ENCODE peak calls at places on chromosome 6, in eight cellular contexts. D is posterior cingulate gyrus; I is A172; H is H54; A is omental fat pad; W is LoVo; K is posterior vena cava; Z is activated CD4-positive, CD25-positive, alpha-beta regulatory T cell treated with anti-CD3 and anti-CD28 coated beads, Interleukin-2, amount 50 U/mL, for 72 hours. E is an unnamed sample.

GRCh38 chr6:31829633-31830492 is 2.3 kb downstream of the HSPA1B start:
- DNase-seq in K (peak; percentile 72), W (no peak), I (peak; percentile 37), H (no peak), D (no peak), Z (no peak), A (no peak), E (no peak)

GRCh38 chr6:43070028-43070632 is 6.0 kb upstream of the PTK7 start:
- DNase-seq in H (peak; percentile 75), Z (no peak), A (no peak), I (peak; percentile 40), K (no peak), W (peak; percentile 29), D (no peak), E (peak; percentile 49)

GRCh38 chr6:40324206-40324605 is 263.0 kb downstream of the LRFN2 start:
- DNase-seq in W (no peak), H (no peak), A (no peak), D (no peak), I (no peak), Z (no peak), K (no peak), E (no peak)

GRCh38 chr6:113104546-113105325 is 752.4 kb upstream of the MARCKS start:
- DNase-seq in I (no peak), D (no peak), Z (no peak), K (no peak), H (no peak), W (no peak), A (no peak), E (no peak)

GRCh38 chr6:133408543-133408942 is 167.4 kb downstream of the EYA4 start:
- DNase-seq in K (no peak), Z (no peak), A (no peak), H (no peak), D (no peak), I (no peak), W (no peak), E (no peak)

GRCh38 chr6:33613794-33614166 is 7.3 kb upstream of the ITPR3 start:
- DNase-seq in K (no peak), D (no peak), W (no peak), A (no peak), Z (no peak), H (peak; percentile 86), I (peak; percentile 93), E (no peak)

GRCh38 chr6:83601119-83601518 is 88.8 kb downstream of the PRSS35 start:
- DNase-seq in K (no peak), A (no peak), I (no peak), H (no peak), D (no peak), W (no peak), Z (no peak), E (no peak)

GRCh38 chr6:37480951-37481597 is 18.6 kb downstream of the CCDC167 start:
- DNase-seq in D (no peak), W (no peak), I (no peak), H (no peak), A (no peak), K (no peak), Z (no peak), E (no peak)

GRCh38 chr6:36766649-36766945 is 69.0 kb downstream of the RAB44 start:
- DNase-seq in W (no peak), A (no peak), Z (no peak), I (no peak), D (no peak), H (no peak), K (no peak), E (no peak)

GRCh38 chr6:47922391-47922790 is 140.6 kb downstream of the OPN5 start:
- DNase-seq in W (no peak), H (no peak), Z (no peak), I (no peak), A (no peak), K (no peak), D (peak; percentile 52), E (no peak)

GRCh38 chr6:168496139-168496840 is 55.3 kb downstream of the SMOC2 start:
- DNase-seq in H (no peak), K (peak; percentile 70), A (no peak), Z (no peak), W (no peak), D (no peak), I (no peak), E (no peak)

GRCh38 chr6:34855463-34855862 is 32.4 kb downstream of the TAF11 start:
- DNase-seq in A (no peak), Z (no peak), W (no peak), H (no peak), K (no peak), D (no peak), I (no peak), E (no peak)

GRCh38 chr6:152098683-152099082 is 291.2 kb downstream of the ESR1 start:
- DNase-seq in K (no peak), W (no peak), H (no peak), Z (no peak), D (no peak), A (no peak), I (no peak), E (no peak)

GRCh38 chr6:158037021-158037420 is 55.4 kb downstream of the SYNJ2 start:
- DNase-seq in A (no peak), H (no peak), I (no peak), K (peak; percentile 69), W (no peak), Z (no peak), D (no peak), E (no peak)

GRCh38 chr6:43951756-43952675 is 175.2 kb downstream of the MRPL14 start:
- DNase-seq in Z (peak; percentile 21), H (no peak), A (no peak), W (no peak), I (no peak), D (no peak), K (no peak), E (no peak)

GRCh38 chr6:47135772-47136171 is 93.6 kb upstream of the ADGRF1 start:
- DNase-seq in D (no peak), W (peak; percentile 93), Z (no peak), I (peak; percentile 83), K (no peak), H (peak; percentile 35), A (no peak), E (peak; percentile 85)

GRCh38 chr6:41502607-41503434 is 43.4 kb upstream of the FOXP4 start:
- DNase-seq in I (no peak), W (no peak), H (no peak), Z (no peak), K (peak; percentile 77), D (no peak), A (no peak), E (no peak)

GRCh38 chr6:154457881-154458284 is 52.6 kb downstream of the CNKSR3 start:
- DNase-seq in A (no peak), K (no peak), W (no peak), D (no peak), H (no peak), Z (no peak), I (no peak), E (no peak)

GRCh38 chr6:30219244-30219643 is 6.0 kb upstream of the TRIM26 start:
- DNase-seq in Z (no peak), D (peak; percentile 40), A (no peak), K (no peak), I (peak; percentile 48), W (peak; percentile 71), H (peak; percentile 38), E (no peak)

GRCh38 chr6:24033284-24033683 is 92.7 kb upstream of the NRSN1 start:
- DNase-seq in Z (no peak), H (no peak), I (no peak), K (no peak), D (no peak), W (no peak), A (no peak), E (no peak)

GRCh38 chr6:72783035-72783434 is 161.2 kb downstream of the KCNQ5 start:
- DNase-seq in Z (no peak), W (no peak), H (no peak), A (no peak), I (no peak), D (no peak), K (no peak), E (no peak)

GRCh38 chr6:11200356-11200755 is 32.1 kb downstream of the NEDD9 start:
- DNase-seq in I (no peak), K (no peak), D (no peak), W (no peak), Z (no peak), A (no peak), H (no peak), E (no peak)

GRCh38 chr6:51959744-51960383 is 127.5 kb downstream of the PKHD1 start:
- DNase-seq in D (peak; percentile 72), A (peak; percentile 35), W (peak; percentile 66), K (peak; percentile 87), I (peak; percentile 61), Z (peak; percentile 37), H (peak; percentile 32), E (peak; percentile 43)

GRCh38 chr6:80961166-80961565 is 791.3 kb downstream of the TENT5A start:
- DNase-seq in H (no peak), W (no peak), A (no peak), K (no peak), D (no peak), I (no peak), Z (no peak), E (no peak)

GRCh38 chr6:55953384-55953783 is 78.0 kb upstream of the BMP5 start:
- DNase-seq in Z (no peak), K (no peak), H (peak; percentile 15), W (peak; percentile 30), A (no peak), I (peak; percentile 47), D (no peak), E (peak; percentile 15)

GRCh38 chr6:30679765-30680535 is 6.5 kb downstream of the PPP1R18 start:
- DNase-seq in D (no peak), A (no peak), H (no peak), I (no peak), K (no peak), W (no peak), Z (no peak), E (no peak)

GRCh38 chr6:33279971-33280511 is 3.1 kb downstream of the B3GALT4 start:
- DNase-seq in H (no peak), W (peak; percentile 12), A (no peak), I (peak; percentile 57), Z (no peak), K (no peak), D (no peak), E (peak; percentile 82)

GRCh38 chr6:127468936-127469335 is 9.7 kb upstream of the KIAA0408 start:
- DNase-seq in K (no peak), A (no peak), Z (no peak), H (no peak), D (no peak), W (no peak), I (no peak), E (no peak)

GRCh38 chr6:7954477-7955200 is 44.1 kb upstream of the TXNDC5 start:
- DNase-seq in D (no peak), Z (no peak), W (no peak), K (no peak), A (no peak), H (no peak), I (peak; percentile 21), E (no peak)

GRCh38 chr6:6717953-6718352 is 129.4 kb downstream of the LY86 start:
- DNase-seq in K (no peak), A (no peak), H (no peak), Z (no peak), D (no peak), W (no peak), I (no peak), E (no peak)

E was measured in HCT116.